ENCODE peak calls at places on chromosome 3, in five cellular contexts. G is stimulated activated naive B cell treated with anti-CD40 and anti-IgM and Interleukin-4, amounts not matched to agents 10 μg/mL and 1 μg/mL and 100 μg/mL, for 72 hours; T is activated CD4-positive, alpha-beta T cell treated with anti-CD3 and anti-CD28 coated beads for 36 hours; N is iPS-NIHi11; K is activated T-cell treated with anti-CD3 and anti-CD28 coated beads, Interleukin-2, amount 50 U/mL, for 72 hours. Q is an unnamed sample.

GRCh38 chr3:118991775-118992174 is 42.9 kb downstream of the IGSF11 start:
- DNase-seq in T (no peak), K (no peak), N (no peak), G (no peak), Q (no peak)

GRCh38 chr3:150286390-150287147 is 121.5 kb upstream of the TSC22D2 start:
- DNase-seq in T (peak), G (peak), N (peak), K (no peak), Q (peak)

GRCh38 chr3:118548434-118548833 is 486.2 kb downstream of the IGSF11 start:
- DNase-seq in G (no peak), K (no peak), N (no peak), T (no peak), Q (no peak)

GRCh38 chr3:13472286-13472685 is 7.8 kb upstream of the HDAC11 start:
- DNase-seq in G (no peak), N (no peak), K (no peak), T (no peak), Q (no peak)

GRCh38 chr3:123635220-123635619 is 50.4 kb upstream of the HACD2 start:
- DNase-seq in G (no peak), K (no peak), T (no peak), N (no peak), Q (no peak)

GRCh38 chr3:129404130-129404529 is 24.3 kb downstream of the EFCAB12 start:
- DNase-seq in G (no peak), K (no peak), N (no peak), T (no peak), Q (no peak)

GRCh38 chr3:111956995-111957736 is 21.7 kb upstream of the ABHD10 start:
- DNase-seq in T (no peak), G (no peak), N (peak), K (no peak), Q (no peak)

GRCh38 chr3:46811615-46812236 is 51.5 kb downstream of the MYL3 start:
- DNase-seq in N (peak), G (no peak), T (no peak), K (no peak), Q (no peak)

GRCh38 chr3:111881480-111881879 is 22.4 kb downstream of the PHLDB2 start:
- DNase-seq in N (no peak), G (no peak), K (no peak), T (no peak), Q (no peak)

GRCh38 chr3:49655731-49656285 is 18.3 kb upstream of the APEH start:
- DNase-seq in K (no peak), G (no peak), T (no peak), N (no peak), Q (no peak)

GRCh38 chr3:155367510-155367909 is 74.0 kb upstream of the STRIT1 start:
- DNase-seq in N (no peak), K (no peak), G (no peak), T (no peak), Q (no peak)

GRCh38 chr3:149310796-149311534 is 22.5 kb downstream of the TM4SF18 start:
- DNase-seq in K (no peak), T (no peak), N (no peak), G (no peak), Q (no peak)

GRCh38 chr3:159929181-159929893 is 59.3 kb upstream of the IL12A start:
- DNase-seq in K (no peak), G (peak), T (peak), N (peak), Q (peak)

GRCh38 chr3:83902842-83903241 is 1055.9 kb upstream of the CADM2 start:
- DNase-seq in K (no peak), T (no peak), G (no peak), N (no peak), Q (no peak)

GRCh38 chr3:127792664-127793292 is 29.5 kb downstream of the MGLL start:
- DNase-seq in G (no peak), N (no peak), K (no peak), T (no peak), Q (no peak)

GRCh38 chr3:197737319-197737649 is 580 bp upstream of the RUBCN start:
- DNase-seq in K (no peak), T (no peak), N (no peak), G (no peak), Q (no peak)

GRCh38 chr3:151909720-151910405 is 36.4 kb downstream of the SUCNR1 start:
- DNase-seq in N (no peak), T (no peak), K (no peak), G (no peak), Q (no peak)

GRCh38 chr3:11120091-11120845 is 34.0 kb upstream of the HRH1 start:
- DNase-seq in G (no peak), T (no peak), K (no peak), N (no peak), Q (no peak)

GRCh38 chr3:159740054-159740453 is 248.6 kb upstream of the IL12A start:
- DNase-seq in T (no peak), K (no peak), N (peak), G (no peak), Q (no peak)

GRCh38 chr3:46168583-46168982 is 39.5 kb downstream of the CCR1 start:
- DNase-seq in G (no peak), K (no peak), T (no peak), N (no peak), Q (no peak)

GRCh38 chr3:121707531-121708273 is 41.8 kb downstream of the GOLGB1 start:
- DNase-seq in T (no peak), N (no peak), K (no peak), G (no peak), Q (no peak)